ENCODE peak calls at places on chromosomes 13 and 19, in ten cellular contexts. Q is SW480; T is central memory CD8-positive, alpha-beta T cell; K is stimulated activated CD4-positive, alpha-beta T cell treated with anti-CD3 and anti-CD28 coated beads, Interleukin-4, amount 100 ng/mL, for 4 hours; P is AG04450; F is iPS-NIHi11; J is type B pancreatic cell; I is CD8-positive, alpha-beta T cell; D is ecto neural progenitor cell; M is T-helper 2 cell. Y is an unnamed sample.

GRCh38 chr13:96141032-96141431 is 51.1 kb downstream of the HS6ST3 start:
- DNase-seq in Q (peak), T (no peak), K (no peak), P (no peak), F (no peak), J (no peak), I (no peak), D (no peak), M (no peak), Y (no peak)

GRCh38 chr19:38667552-38668205 is 20.2 kb downstream of the ACTN4 start:
- DNase-seq in Q (no peak), T (no peak), K (no peak), P (no peak), F (no peak), J (no peak), I (no peak), D (no peak), M (no peak), Y (no peak)

GRCh38 chr19:6133231-6133630 is 2.2 kb upstream of the ACSBG2 start:
- DNase-seq in Q (no peak), T (no peak), K (no peak), P (no peak), F (no peak), J (no peak), I (no peak), D (no peak), M (no peak), Y (no peak)

GRCh38 chr19:31600731-31601295 is 251.6 kb upstream of the TSHZ3 start:
- DNase-seq in Q (no peak), T (no peak), K (no peak), P (no peak), F (no peak), J (no peak), I (no peak), D (no peak), M (no peak), Y (no peak)

GRCh38 chr13:29561918-29562317 is 33.6 kb downstream of the SLC7A1 start:
- DNase-seq in Q (no peak), T (no peak), K (no peak), P (no peak), F (no peak), J (no peak), I (no peak), D (no peak), M (no peak), Y (no peak)

GRCh38 chr19:5829567-5830315 is 9.8 kb downstream of the FUT6 start:
- DNase-seq in Q (no peak), T (no peak), K (no peak), P (no peak), F (no peak), J (no peak), I (no peak), D (no peak), M (no peak), Y (no peak)

GRCh38 chr19:50705422-50706019 is 14.1 kb downstream of the SHANK1 start:
- DNase-seq in Q (peak), T (no peak), K (no peak), P (peak), F (peak), J (no peak), I (peak), D (peak), M (no peak), Y (peak)

GRCh38 chr19:55508120-55508519 is 19.9 kb downstream of the SSC5D start:
- DNase-seq in Q (peak), T (no peak), K (no peak), P (no peak), F (no peak), J (no peak), I (no peak), D (no peak), M (no peak), Y (no peak)

GRCh38 chr19:1276620-1277007 is 1.3 kb downstream of the FAM174C start:
- DNase-seq in Q (peak), T (no peak), K (no peak), P (no peak), F (no peak), J (no peak), I (no peak), D (no peak), M (no peak), Y (peak)

GRCh38 chr13:48593551-48593950 is 60.2 kb upstream of the CYSLTR2 start:
- DNase-seq in Q (no peak), T (no peak), K (no peak), P (no peak), F (no peak), J (no peak), I (no peak), D (no peak), M (no peak), Y (no peak)

GRCh38 chr19:15283141-15283885 is 49.0 kb downstream of the BRD4 start:
- DNase-seq in Q (no peak), T (no peak), K (no peak), P (peak), F (no peak), J (no peak), I (no peak), D (no peak), M (no peak), Y (peak)

GRCh38 chr13:66994097-66994496 is 236.0 kb downstream of the PCDH9 start:
- DNase-seq in Q (no peak), T (no peak), K (no peak), P (no peak), F (peak), J (peak), I (no peak), D (peak), M (no peak), Y (no peak)

GRCh38 chr19:4371209-4371897 is 28.0 kb downstream of the MPND start:
- DNase-seq in Q (peak), T (no peak), K (no peak), P (no peak), F (no peak), J (no peak), I (no peak), D (no peak), M (no peak), Y (no peak)

GRCh38 chr19:5575553-5575952 is 7.8 kb upstream of the TINCR start:
- DNase-seq in Q (no peak), T (no peak), K (no peak), P (no peak), F (no peak), J (no peak), I (no peak), D (no peak), M (no peak), Y (no peak)

GRCh38 chr13:21703846-21704245 is 33.0 kb downstream of the FGF9 start:
- DNase-seq in Q (peak), T (no peak), K (no peak), P (no peak), F (no peak), J (no peak), I (no peak), D (no peak), M (no peak), Y (no peak)

GRCh38 chr19:21611659-21612402 is 106.4 kb downstream of the ZNF429 start:
- DNase-seq in Q (no peak), T (no peak), K (no peak), P (no peak), F (no peak), J (no peak), I (no peak), D (no peak), M (no peak), Y (no peak)

GRCh38 chr13:63367522-63368198 is 1952.0 kb upstream of the PCDH20 start:
- DNase-seq in Q (no peak), T (no peak), K (no peak), P (no peak), F (no peak), J (no peak), I (no peak), D (no peak), M (no peak), Y (no peak)

GRCh38 chr19:31461814-31462539 is 112.7 kb upstream of the TSHZ3 start:
- DNase-seq in Q (no peak), T (no peak), K (no peak), P (no peak), F (no peak), J (no peak), I (no peak), D (no peak), M (no peak), Y (no peak)

GRCh38 chr13:99050983-99051488 is 73.2 kb upstream of the DOCK9 start:
- DNase-seq in Q (no peak), T (no peak), K (no peak), P (no peak), F (no peak), J (no peak), I (peak), D (no peak), M (no peak), Y (no peak)

GRCh38 chr13:98189841-98190505 is 12.9 kb upstream of the RNF113B start:
- DNase-seq in Q (no peak), T (no peak), K (no peak), P (no peak), F (no peak), J (no peak), I (no peak), D (no peak), M (no peak), Y (no peak)

GRCh38 chr13:106522112-106522511 is 13.3 kb downstream of the EFNB2 start:
- DNase-seq in Q (no peak), T (no peak), K (no peak), P (no peak), F (no peak), J (no peak), I (no peak), D (no peak), M (no peak), Y (no peak)

GRCh38 chr19:56076413-56076998 is 44.6 kb downstream of the ZNF787 start:
- DNase-seq in Q (peak), T (no peak), K (peak), P (peak), F (peak), J (no peak), I (peak), D (no peak), M (no peak), Y (peak)

GRCh38 chr19:810077-810855 is 11.5 kb downstream of the PLPPR3 start:
- DNase-seq in Q (no peak), T (no peak), K (no peak), P (no peak), F (peak), J (no peak), I (no peak), D (no peak), M (no peak), Y (no peak)

GRCh38 chr13:106400282-106400681 is 135.2 kb downstream of the EFNB2 start:
- DNase-seq in Q (no peak), T (no peak), K (no peak), P (no peak), F (no peak), J (no peak), I (no peak), D (no peak), M (no peak), Y (no peak)

GRCh38 chr13:76879211-76879875 is 6.9 kb downstream of the KCTD12 start:
- DNase-seq in Q (no peak), T (no peak), K (peak), P (no peak), F (no peak), J (no peak), I (peak), D (no peak), M (peak), Y (peak)

GRCh38 chr13:30862707-30863106 is 43.4 kb upstream of the MEDAG start:
- DNase-seq in Q (no peak), T (no peak), K (no peak), P (no peak), F (no peak), J (no peak), I (no peak), D (no peak), M (no peak), Y (no peak)

GRCh38 chr19:35292986-35293732 is 1.2 kb downstream of the MAG start:
- DNase-seq in Q (no peak), T (no peak), K (no peak), P (no peak), F (no peak), J (no peak), I (no peak), D (no peak), M (no peak), Y (no peak)

GRCh38 chr13:29539866-29540265 is 55.6 kb downstream of the SLC7A1 start:
- DNase-seq in Q (no peak), T (no peak), K (no peak), P (no peak), F (no peak), J (no peak), I (no peak), D (no peak), M (no peak), Y (no peak)

GRCh38 chr13:72556945-72557344 is 170.5 kb downstream of the MZT1 start:
- DNase-seq in Q (no peak), T (no peak), K (no peak), P (no peak), F (no peak), J (no peak), I (no peak), D (no peak), M (no peak), Y (no peak)

GRCh38 chr19:53942001-53942786 is 20.5 kb upstream of the CACNG8 start:
- DNase-seq in Q (no peak), T (no peak), K (no peak), P (no peak), F (peak), J (no peak), I (no peak), D (peak), M (no peak), Y (no peak)

GRCh38 chr13:51801631-51802099 is 2.3 kb downstream of the DHRS12 start:
- DNase-seq in Q (no peak), T (no peak), K (no peak), P (no peak), F (no peak), J (no peak), I (no peak), D (peak), M (no peak), Y (no peak)

Y was measured in activated naive CD4-positive, alpha-beta T cell treated with anti-CD3 and anti-CD28 coated beads, Interleukin-2, amount 50 U/mL, for 16 hours.